ENCODE peak calls at places on chromosomes 13 and 19, in six cellular contexts. U, E, K, C, L and N are unnamed samples.

GRCh38 chr13:50724913-50725312 is 118.6 kb downstream of the DLEU7 start:
- DNase-seq in E (no peak), U (no peak), L (no peak), C (no peak), K (no peak), N (no peak)

GRCh38 chr13:110867380-110867779 is 47.5 kb downstream of the ANKRD10 start:
- DNase-seq in E (no peak), K (no peak), U (no peak), C (no peak), L (no peak), N (no peak)

GRCh38 chr19:49680473-49681351 is 3.6 kb downstream of the PRMT1 start:
- DNase-seq in K (peak; percentile 92), L (peak; percentile 61), U (no peak), C (peak; percentile 90), E (peak; percentile 61), N (peak; percentile 98)

GRCh38 chr13:38166121-38166520 is 183.5 kb upstream of the UFM1 start:
- DNase-seq in L (peak; percentile 50), K (no peak), C (no peak), U (no peak), E (peak; percentile 31), N (no peak)

GRCh38 chr13:76231522-76232167 is 595.5 kb downstream of the LMO7 start:
- DNase-seq in L (no peak), C (no peak), U (no peak), K (no peak), E (no peak), N (no peak)

GRCh38 chr13:113205428-113205931 is 3.0 kb downstream of the PCID2 start:
- DNase-seq in E (peak; percentile 31), U (no peak), L (peak; percentile 76), C (no peak), K (no peak), N (no peak)

GRCh38 chr13:24135674-24136300 is 24.7 kb upstream of the SPATA13 start:
- DNase-seq in L (peak; percentile 83), E (peak; percentile 40), C (no peak), U (no peak), K (no peak), N (no peak)

GRCh38 chr19:29245221-29245620 is 32.3 kb upstream of the UQCRFS1 start:
- DNase-seq in K (no peak), E (no peak), C (no peak), U (no peak), L (no peak), N (no peak)

GRCh38 chr13:47298506-47298905 is 401.7 kb upstream of the HTR2A start:
- DNase-seq in E (no peak), C (no peak), U (no peak), L (peak; percentile 71), K (no peak), N (no peak)

GRCh38 chr13:76406243-76406642 is 480.0 kb downstream of the KCTD12 start:
- DNase-seq in K (no peak), E (no peak), C (no peak), U (no peak), L (no peak), N (no peak)

GRCh38 chr19:3284759-3285646 is 60.5 kb downstream of the CELF5 start:
- DNase-seq in C (peak; percentile 52), U (no peak), E (peak; percentile 22), L (peak; percentile 25), K (peak; percentile 68), N (peak; percentile 58)

DNA sequence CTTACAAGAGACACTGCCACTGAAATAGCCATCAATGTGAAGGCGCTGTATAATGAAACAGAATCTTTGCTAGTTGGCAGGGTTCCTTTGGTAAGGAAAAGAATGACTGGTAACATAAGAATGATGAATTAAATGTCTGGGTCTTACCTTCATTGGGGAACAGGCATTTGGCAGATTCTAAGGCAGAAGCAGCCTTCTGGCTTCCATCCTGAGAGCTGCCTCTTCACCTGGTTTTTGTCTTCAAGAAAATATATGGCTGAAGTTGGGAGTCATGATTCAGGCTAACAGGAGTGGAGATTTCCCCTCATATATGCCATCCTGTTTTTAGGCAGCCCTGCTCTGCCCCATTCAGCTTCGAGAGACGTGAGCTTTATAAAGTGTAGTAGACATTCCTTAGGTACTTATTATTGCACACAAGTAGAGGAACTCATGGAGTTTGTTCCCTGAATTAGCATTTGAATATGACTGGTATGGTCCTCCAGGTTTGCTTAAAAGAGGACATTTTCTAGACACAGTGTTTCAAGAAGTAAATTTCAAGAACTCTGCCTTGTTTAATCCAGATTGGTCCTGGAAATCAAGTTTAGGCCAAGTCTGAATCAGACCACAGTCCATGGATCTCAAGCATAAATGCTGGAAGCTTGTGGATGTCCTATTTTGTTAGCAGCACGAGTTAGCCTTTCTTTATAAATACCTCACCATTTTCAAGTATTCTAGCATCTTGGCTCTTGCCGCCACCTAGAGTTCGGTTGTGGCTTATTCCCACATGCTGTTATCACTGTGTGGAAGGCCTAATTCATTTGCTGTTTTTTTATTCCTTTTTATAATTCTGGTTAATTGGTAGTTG is 56.2 kb upstream of the AKAP11 start:
- DNase-seq in U (no peak), C (no peak), K (no peak), L (peak; percentile 34), E (peak; percentile 42), N (no peak)
- TF ChIP-seq CTCF in U (peak; percentile 14), C (peak; percentile 40), K (no peak), L (peak; percentile 76), E (peak; percentile 76), N (peak; percentile 61)

GRCh38 chr13:96816874-96817273 is 177.4 kb downstream of the OXGR1 start:
- DNase-seq in L (no peak), K (no peak), U (no peak), C (no peak), E (no peak), N (no peak)
- TF ChIP-seq CTCF in L (no peak), K (no peak), U (no peak), C (no peak), E (no peak), N (no peak)

GRCh38 chr19:11382898-11383705 is 1.0 kb downstream of the EPOR start:
- DNase-seq in K (no peak), L (no peak), E (peak; percentile 15), C (peak; percentile 18), U (no peak), N (no peak)

GRCh38 chr19:11381535-11382369 is 2.4 kb downstream of the EPOR start:
- DNase-seq in E (peak; percentile 92), K (no peak), L (peak; percentile 85), U (no peak), C (peak; percentile 46), N (peak; percentile 66)

GRCh38 chr19:11378319-11379189 is 4.1 kb downstream of the SWSAP1 start:
- DNase-seq in U (no peak), L (peak; percentile 86), K (no peak), E (peak; percentile 81), C (no peak), N (peak; percentile 74)

GRCh38 chr19:11379857-11380350 is 4.2 kb downstream of the EPOR start:
- DNase-seq in L (no peak), E (no peak), U (no peak), K (no peak), C (no peak), N (no peak)

DNA sequence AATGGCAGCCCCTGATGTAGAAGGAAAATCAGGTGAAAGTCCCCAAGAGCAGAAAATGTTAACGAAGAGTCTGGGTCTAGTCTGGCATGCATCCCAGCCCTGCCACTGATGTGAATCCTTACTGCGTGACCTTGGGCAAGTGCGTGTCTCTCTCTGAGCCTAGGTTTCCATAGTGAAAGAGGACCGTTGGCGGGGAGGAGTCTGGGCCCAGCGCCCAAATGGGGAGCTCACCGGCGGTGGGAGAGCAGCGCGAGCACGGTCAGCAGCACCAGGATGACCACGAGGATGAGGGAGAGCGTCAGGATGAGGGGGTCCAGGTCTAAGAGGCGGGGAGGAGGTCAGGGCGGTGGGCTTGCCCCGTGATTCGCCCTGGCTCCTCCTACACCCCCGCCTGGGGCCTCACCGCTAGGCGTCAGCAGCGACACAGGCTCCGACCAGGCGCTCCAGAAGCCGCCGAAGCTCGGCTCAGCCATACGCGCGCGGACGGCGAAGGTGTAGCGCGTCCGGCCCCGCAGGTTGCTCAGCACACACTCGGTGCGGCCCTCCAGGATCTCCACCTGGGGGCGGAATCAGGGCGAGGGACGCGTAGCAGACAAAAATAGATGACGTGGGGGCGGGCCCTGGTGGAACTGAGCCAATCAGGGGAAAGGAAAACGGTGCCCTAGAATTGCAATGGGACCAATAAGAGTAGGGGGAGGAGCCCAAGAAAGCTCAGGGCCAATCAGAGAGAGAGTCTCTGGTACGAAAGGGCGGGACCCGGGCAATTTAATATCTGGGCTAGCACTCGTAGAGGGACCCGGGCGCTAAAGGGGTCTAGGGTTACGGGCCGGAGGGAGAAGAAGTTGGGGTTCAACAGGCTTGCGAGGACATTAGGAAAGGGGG is 3.2 kb downstream of the EPOR start:
- DNase-seq in E (peak; percentile 97), U (peak; percentile 88), L (peak; percentile 91), C (peak; percentile 94), K (peak; percentile 90), N (peak; percentile 99)
- TF ChIP-seq CTCF in E (peak; percentile 83), U (peak; percentile 64), L (peak; percentile 65), C (peak; percentile 88), K (peak; percentile 57), N (peak; percentile 46)

DNA sequence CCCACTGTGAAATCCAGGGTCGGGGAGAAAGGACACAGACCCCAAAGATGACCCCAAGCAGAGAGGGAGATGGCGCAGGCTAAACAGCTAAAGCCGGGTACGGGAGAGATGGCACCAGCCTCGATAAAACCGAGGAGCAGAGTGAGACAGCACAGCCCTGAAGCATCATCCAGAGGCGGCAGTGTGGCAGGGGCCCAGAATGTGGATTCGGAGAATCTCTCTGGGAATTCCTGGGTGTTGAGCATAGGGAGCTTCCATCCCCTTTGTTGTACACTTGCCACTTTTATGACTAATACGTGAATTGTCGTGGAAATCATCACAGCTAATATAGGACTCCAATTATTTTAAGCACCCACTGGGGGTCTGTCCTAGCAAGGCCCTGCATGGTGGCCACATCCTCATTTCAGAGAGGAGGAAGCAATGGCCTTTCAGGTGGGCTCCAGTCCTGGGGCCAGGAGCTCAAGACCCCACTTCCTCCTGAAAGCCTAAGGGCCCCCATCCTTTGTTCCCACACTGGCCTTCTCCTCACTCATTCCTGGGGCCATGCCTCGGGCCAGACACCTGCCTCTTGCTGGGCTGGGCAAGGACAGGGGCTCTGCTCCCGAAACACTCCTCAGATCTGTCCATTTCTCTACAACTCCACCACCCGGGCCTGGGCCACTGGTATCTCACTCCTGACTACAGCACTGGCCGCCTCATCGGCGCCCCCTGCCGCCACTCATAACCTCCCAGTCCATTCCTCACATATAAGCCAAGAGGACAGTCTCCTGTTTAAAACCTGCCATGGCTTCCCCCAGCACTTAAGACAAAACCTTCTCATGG is 29.3 kb upstream of the ATP1A3 start:
- DNase-seq in C (no peak), U (no peak), L (peak; percentile 11), E (peak; percentile 22), K (no peak), N (no peak)
- TF ChIP-seq CTCF in C (peak; percentile 15), U (no peak), L (peak; percentile 51), E (peak; percentile 69), K (no peak), N (peak; percentile 30)

DNA sequence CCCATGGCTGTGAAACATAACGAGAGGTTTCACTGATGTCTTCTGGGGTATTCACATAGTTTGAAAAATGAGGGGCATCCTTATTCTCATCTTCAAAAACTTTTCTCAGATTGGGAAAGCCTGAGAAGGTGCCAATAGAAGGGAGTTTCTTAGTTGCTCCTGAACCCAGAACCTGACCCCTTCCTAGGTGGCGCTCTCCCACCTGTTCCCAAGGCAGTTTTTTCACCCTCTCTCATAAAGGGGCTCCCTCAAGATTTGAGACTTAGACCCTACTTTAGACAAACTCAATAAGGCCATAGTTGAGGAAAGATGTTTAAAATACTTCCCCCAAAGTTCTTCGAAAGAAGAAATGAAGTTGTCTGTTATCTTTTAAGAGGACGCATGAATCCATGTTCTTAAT is 142.2 kb downstream of the FGF9 start:
- DNase-seq in L (no peak), E (no peak), K (no peak), U (no peak), C (no peak), N (no peak)
- TF ChIP-seq CTCF in L (no peak), E (no peak), K (no peak), U (no peak), C (no peak), N (no peak)

GRCh38 chr19:46786236-46787039 is 2.0 kb downstream of the SLC1A5 start:
- DNase-seq in L (peak; percentile 77), U (no peak), C (peak; percentile 39), K (no peak), E (peak; percentile 87), N (no peak)
- TF ChIP-seq CTCF in L (no peak), U (no peak), C (no peak), K (no peak), E (peak; percentile 23), N (no peak)